ENCODE peak calls at places on chromosomes 2 and 18, in seven cellular contexts. B is erythroblast, R is transverse colon, L is endothelial cell of umbilical vein, X is prostate gland, M is right lobe of liver, Q is NB4. Z is an unnamed sample.

GRCh38 chr2:86139981-86140380 is 33.9 kb downstream of the PTCD3 start:
- DNase-seq in B (no peak), R (no peak), L (no peak), X (no peak), M (no peak), Q (no peak), Z (no peak)

GRCh38 chr18:80034852-80035406 is 695 bp downstream of the RBFA start:
- DNase-seq in B (peak), R (no peak), L (peak), X (no peak), M (no peak), Q (peak), Z (no peak)

GRCh38 chr2:205117125-205117524 is 565.2 kb upstream of the NRP2 start:
- DNase-seq in B (no peak), R (no peak), L (no peak), X (no peak), M (no peak), Q (no peak), Z (no peak)

GRCh38 chr2:173496746-173497145 is 142.1 kb downstream of the CDCA7 start:
- DNase-seq in B (no peak), R (no peak), L (no peak), X (no peak), M (no peak), Q (no peak), Z (no peak)

GRCh38 chr2:31428001-31428418 is 13.5 kb upstream of the XDH start:
- DNase-seq in B (peak), R (no peak), L (no peak), X (no peak), M (no peak), Q (peak), Z (no peak)

GRCh38 chr2:128324008-128324896 is 5.6 kb upstream of the HS6ST1 start:
- DNase-seq in B (no peak), R (no peak), L (no peak), X (peak), M (no peak), Q (no peak), Z (no peak)

GRCh38 chr18:2511451-2511850 is 59.9 kb downstream of the METTL4 start:
- DNase-seq in B (no peak), R (no peak), L (no peak), X (no peak), M (no peak), Q (no peak), Z (no peak)

GRCh38 chr2:174914894-174915760 is 90.1 kb downstream of the CHN1 start:
- DNase-seq in B (peak), R (no peak), L (peak), X (no peak), M (no peak), Q (no peak), Z (no peak)

GRCh38 chr2:10414000-10414451 is 34.1 kb downstream of the ODC1 start:
- DNase-seq in B (no peak), R (peak), L (no peak), X (no peak), M (no peak), Q (no peak), Z (peak)

GRCh38 chr2:96143848-96144480 is 1.3 kb downstream of the DUSP2 start:
- DNase-seq in B (peak), R (peak), L (no peak), X (no peak), M (peak), Q (peak), Z (no peak)

GRCh38 chr2:96146881-96147592 is 1.8 kb upstream of the DUSP2 start:
- DNase-seq in B (peak), R (peak), L (no peak), X (no peak), M (peak), Q (no peak), Z (no peak)

GRCh38 chr2:96146151-96146880 is 1.1 kb upstream of the DUSP2 start:
- DNase-seq in B (peak), R (peak), L (no peak), X (no peak), M (peak), Q (peak), Z (no peak)

GRCh38 chr2:96144481-96145027 is 686 bp downstream of the DUSP2 start:
- DNase-seq in B (peak), R (peak), L (no peak), X (peak), M (peak), Q (peak), Z (no peak)

GRCh38 chr2:96145028-96145939 is at the start of gene DUSP2:
- DNase-seq in B (peak), R (peak), L (peak), X (peak), M (peak), Q (peak), Z (no peak)
- TF ChIP-seq POLR2A in B (peak), R (peak), L (no peak), X (peak), M (peak), Q (peak), Z (no peak)

DNA sequence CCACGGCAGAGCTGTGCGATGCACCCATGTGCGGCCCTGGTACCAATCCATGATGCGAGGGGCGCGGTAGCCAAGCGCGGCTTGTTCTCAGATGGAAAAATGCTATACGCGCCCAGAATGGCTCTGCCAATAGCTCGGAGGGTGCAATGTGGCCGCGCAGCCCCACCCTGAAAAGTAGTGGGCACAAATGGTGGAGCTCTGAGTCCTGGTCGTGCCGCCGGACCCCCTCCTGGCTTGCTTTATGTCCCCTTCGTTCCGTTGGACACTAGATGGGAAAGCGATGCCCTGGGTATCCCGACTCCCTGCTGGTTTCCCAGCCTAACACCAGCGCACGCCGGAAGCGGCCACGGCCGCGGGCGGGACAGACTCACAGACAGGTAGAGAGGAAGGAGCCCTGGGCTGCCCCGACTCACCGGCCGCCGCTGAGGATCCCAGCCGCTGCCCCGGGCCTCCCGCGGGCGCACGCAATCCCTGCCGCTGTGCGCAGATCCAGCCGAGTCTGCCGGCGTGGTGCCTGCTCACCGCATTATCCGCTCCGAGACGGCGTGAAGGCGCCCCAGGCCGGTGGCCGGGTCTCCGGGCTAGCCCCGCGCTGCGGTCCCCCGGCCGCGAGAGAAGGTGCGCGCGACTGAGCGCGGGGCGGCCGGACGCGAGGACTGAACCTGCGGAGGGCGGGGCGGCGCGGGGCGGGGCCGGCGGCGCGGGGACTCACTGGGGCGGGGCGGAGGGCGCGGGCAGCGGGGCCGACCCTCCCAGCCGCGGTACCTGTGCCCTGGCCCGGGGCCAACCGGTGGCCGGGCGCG is at the start of gene CDC42EP3:
- DNase-seq in B (peak), R (peak), L (peak), X (peak), M (peak), Q (peak), Z (peak)
- TF ChIP-seq POLR2A in B (no peak), R (peak), L (peak), X (peak), M (peak), Q (peak), Z (peak)

GRCh38 chr2:3558205-3559014 is at the start of gene RNASEH1:
- DNase-seq in B (peak), R (peak), L (peak), X (peak), M (peak), Q (peak), Z (peak)
- TF ChIP-seq POLR2A in B (peak), R (peak), L (peak), X (peak), M (peak), Q (peak), Z (peak)

GRCh38 chr2:172093416-172094318 is 8.4 kb downstream of the DLX1 start:
- DNase-seq in B (peak), R (no peak), L (no peak), X (no peak), M (no peak), Q (no peak), Z (no peak)
- TF ChIP-seq POLR2A in B (no peak), R (no peak), L (no peak), X (no peak), M (no peak), Q (no peak), Z (no peak)

GRCh38 chr2:218780026-218780425 is 1.9 kb upstream of the CYP27A1 start:
- DNase-seq in B (no peak), R (no peak), L (no peak), X (no peak), M (no peak), Q (no peak), Z (no peak)

GRCh38 chr2:218777276-218777990 is 4.5 kb upstream of the CYP27A1 start:
- DNase-seq in B (no peak), R (no peak), L (no peak), X (no peak), M (no peak), Q (no peak), Z (no peak)

GRCh38 chr2:218780851-218781690 is 876 bp upstream of the CYP27A1 start:
- DNase-seq in B (no peak), R (no peak), L (no peak), X (peak), M (no peak), Q (no peak), Z (no peak)

GRCh38 chr2:218773881-218774280 is 8.1 kb upstream of the CYP27A1 start:
- DNase-seq in B (no peak), R (no peak), L (no peak), X (no peak), M (no peak), Q (no peak), Z (no peak)

GRCh38 chr2:218776488-218776887 is 5.5 kb upstream of the CYP27A1 start:
- DNase-seq in B (no peak), R (no peak), L (no peak), X (no peak), M (no peak), Q (peak), Z (no peak)
- TF ChIP-seq POLR2A in B (no peak), R (no peak), L (no peak), X (no peak), M (no peak), Q (no peak), Z (no peak)